ENCODE peak calls at places on chromosome 3, in ten cellular contexts. S, M, Y, X, B, Z, U, C, H and Q are unnamed samples.

GRCh38 chr3:156251424-156251823 is 131.0 kb downstream of the KCNAB1 start:
- DNase-seq in X (no peak), U (no peak), H (no peak), S (no peak), M (no peak), Y (no peak), Z (no peak), B (no peak), C (no peak), Q (no peak)

GRCh38 chr3:53243165-53243564 is 12.7 kb downstream of the TKT start:
- DNase-seq in H (peak; percentile 61), Y (no peak), M (no peak), Z (peak; percentile 83), B (no peak), U (peak; percentile 84), S (peak; percentile 74), C (peak; percentile 80), X (peak; percentile 38), Q (no peak)

GRCh38 chr3:29171583-29171990 is 109.3 kb upstream of the RBMS3 start:
- DNase-seq in H (no peak), S (peak; percentile 84), Z (no peak), Y (no peak), C (peak; percentile 46), M (no peak), X (no peak), U (no peak), B (peak; percentile 23), Q (no peak)

GRCh38 chr3:37053337-37053736 is 60.0 kb downstream of the MLH1 start:
- DNase-seq in B (no peak), H (no peak), S (no peak), Z (no peak), M (no peak), C (no peak), Y (no peak), X (no peak), U (no peak), Q (no peak)

GRCh38 chr3:52055537-52056351 is 627 bp downstream of the DUSP7 start:
- DNase-seq in Z (no peak), Y (peak; percentile 37), X (peak; percentile 61), S (peak; percentile 69), C (no peak), U (peak; percentile 54), B (peak; percentile 44), H (peak; percentile 79), M (no peak), Q (no peak)

GRCh38 chr3:37903320-37903719 is 41.6 kb downstream of the CTDSPL start:
- DNase-seq in H (no peak), U (no peak), Y (no peak), C (no peak), S (no peak), M (no peak), X (no peak), Z (no peak), B (no peak), Q (no peak)

GRCh38 chr3:24451461-24452099 is 43.1 kb downstream of the THRB start:
- DNase-seq in X (peak; percentile 18), C (no peak), Z (no peak), S (peak; percentile 23), M (no peak), Y (no peak), H (no peak), U (no peak), B (no peak), Q (no peak)

GRCh38 chr3:56389213-56389830 is 78.9 kb downstream of the ERC2 start:
- DNase-seq in C (no peak), B (no peak), X (no peak), M (no peak), Y (no peak), H (no peak), U (no peak), S (no peak), Z (no peak), Q (no peak)

GRCh38 chr3:98966862-98967554 is 65.5 kb upstream of the DCBLD2 start:
- DNase-seq in C (no peak), Y (no peak), X (peak; percentile 93), S (peak; percentile 42), U (peak; percentile 14), B (no peak), H (no peak), M (no peak), Z (no peak), Q (no peak)

GRCh38 chr3:10353160-10353559 is 32.2 kb upstream of the SEC13 start:
- DNase-seq in C (no peak), S (no peak), Y (no peak), H (peak; percentile 29), Z (no peak), M (no peak), B (no peak), U (no peak), X (no peak), Q (no peak)

GRCh38 chr3:186760141-186760813 is 23.1 kb upstream of the EIF4A2 start:
- DNase-seq in X (peak; percentile 98), Y (no peak), Z (no peak), B (no peak), U (no peak), M (no peak), C (no peak), H (no peak), S (no peak), Q (no peak)

GRCh38 chr3:24222165-24222805 is 272.4 kb downstream of the THRB start:
- DNase-seq in H (no peak), U (no peak), Z (peak; percentile 14), B (no peak), M (no peak), C (no peak), S (no peak), X (peak; percentile 56), Y (no peak), Q (no peak)

GRCh38 chr3:74529145-74529544 is 85.3 kb downstream of the CNTN3 start:
- DNase-seq in Y (no peak), H (no peak), M (no peak), C (no peak), S (no peak), U (no peak), X (no peak), B (no peak), Z (no peak), Q (no peak)

GRCh38 chr3:123792473-123793201 is 91.5 kb downstream of the MYLK start:
- DNase-seq in X (peak; percentile 77), Z (no peak), Y (no peak), U (no peak), M (no peak), H (no peak), B (no peak), S (no peak), C (no peak), Q (no peak)

GRCh38 chr3:4992118-4992517 is 12.9 kb downstream of the BHLHE40 start:
- DNase-seq in H (no peak), X (no peak), C (no peak), M (no peak), Z (no peak), B (no peak), Y (no peak), U (no peak), S (no peak), Q (no peak)

GRCh38 chr3:145639207-145639606 is 521.8 kb downstream of the PLOD2 start:
- DNase-seq in Y (no peak), C (no peak), H (no peak), M (no peak), U (no peak), X (no peak), Z (no peak), S (no peak), B (no peak), Q (no peak)

GRCh38 chr3:184981071-184981470 is 169.1 kb downstream of the VPS8 start:
- DNase-seq in X (no peak), H (no peak), Y (no peak), M (no peak), Z (no peak), U (no peak), B (no peak), C (no peak), S (no peak), Q (no peak)

GRCh38 chr3:179348325-179349013 is 960 bp downstream of the MFN1 start:
- DNase-seq in X (peak; percentile 73), H (no peak), S (no peak), U (no peak), Y (no peak), M (no peak), Z (no peak), B (peak; percentile 82), C (no peak), Q (peak; percentile 18)

GRCh38 chr3:14602006-14602803 is 49.4 kb upstream of the CCDC174 start:
- DNase-seq in Y (no peak), M (no peak), U (no peak), B (no peak), H (no peak), X (no peak), C (no peak), Z (no peak), S (no peak), Q (no peak)

GRCh38 chr3:122992628-122993570 is 34.7 kb downstream of the SEMA5B start:
- DNase-seq in B (no peak), Z (peak; percentile 35), C (no peak), U (peak; percentile 56), H (peak; percentile 83), Y (no peak), X (no peak), M (no peak), S (no peak), Q (no peak)

GRCh38 chr3:153338487-153338886 is 176.5 kb downstream of the RAP2B start:
- DNase-seq in B (no peak), X (peak; percentile 13), Z (peak; percentile 26), U (peak; percentile 24), M (no peak), C (no peak), H (no peak), Y (no peak), S (peak; percentile 70), Q (no peak)

GRCh38 chr3:197504239-197505191 is 51.3 kb downstream of the BDH1 start:
- DNase-seq in S (no peak), X (no peak), H (no peak), C (no peak), B (no peak), Y (no peak), Z (no peak), U (no peak), M (no peak), Q (no peak)

GRCh38 chr3:134211797-134212196 is 38.9 kb downstream of the RYK start:
- DNase-seq in Z (peak; percentile 54), C (peak; percentile 55), H (no peak), X (peak; percentile 56), B (peak; percentile 77), Y (no peak), U (peak; percentile 65), S (peak; percentile 74), M (no peak), Q (no peak)

GRCh38 chr3:194069421-194070219 is 66.3 kb upstream of the HES1 start:
- DNase-seq in H (no peak), S (peak; percentile 85), U (no peak), Z (peak; percentile 31), M (no peak), C (no peak), B (peak; percentile 9), Y (no peak), X (no peak), Q (no peak)

GRCh38 chr3:126259411-126260391 is 79.3 kb upstream of the ALDH1L1 start:
- DNase-seq in U (peak; percentile 75), X (peak; percentile 43), Z (peak; percentile 55), H (peak; percentile 88), Y (no peak), B (peak; percentile 11), M (no peak), S (peak; percentile 46), C (no peak), Q (no peak)

GRCh38 chr3:60431599-60431958 is 819.7 kb downstream of the FHIT start:
- DNase-seq in B (peak; percentile 16), Z (no peak), U (peak; percentile 10), C (no peak), H (no peak), Y (no peak), X (no peak), S (peak; percentile 22), M (no peak), Q (no peak)

GRCh38 chr3:19547665-19548464 is 386.2 kb downstream of the EFHB start:
- DNase-seq in Z (no peak), B (no peak), U (no peak), X (no peak), M (no peak), S (no peak), C (no peak), Y (no peak), H (no peak), Q (no peak)

GRCh38 chr3:141642215-141642614 is 95.9 kb upstream of the RNF7 start:
- DNase-seq in M (no peak), X (peak; percentile 16), B (no peak), S (no peak), Y (no peak), H (no peak), U (no peak), C (no peak), Z (no peak), Q (no peak)